ENCODE peak calls at places on chromosomes 11 and 22, in four cellular contexts. X is iPS DF 6.9, U is neuronal stem cell, Y is IMR-90. I is an unnamed sample. For H3K27me3, the result is how much of the 10 kb centered on the place peaks cover.

GRCh38 chr22:36419177-36419911 is 31.6 kb upstream of the MYH9 start:
- DNase-seq in X (no peak), U (no peak), Y (peak), I (peak)

GRCh38 chr11:105447936-105448702 is 161.8 kb upstream of the GRIA4 start:
- DNase-seq in X (no peak), U (no peak), Y (no peak), I (no peak)

GRCh38 chr11:65454311-65454695 is 31.7 kb downstream of the NEAT1 start:
- DNase-seq in X (no peak), U (no peak), Y (peak), I (no peak)

GRCh38 chr11:119875841-119876600 is 147.0 kb upstream of the NECTIN1 start:
- DNase-seq in X (no peak), U (no peak), Y (no peak), I (no peak)

GRCh38 chr11:75246673-75247350 is 6.2 kb downstream of the TPBGL start:
- DNase-seq in X (no peak), U (no peak), Y (no peak), I (no peak)

GRCh38 chr11:70736937-70737640 is 338.8 kb downstream of the CTTN start:
- DNase-seq in X (no peak), U (no peak), Y (no peak), I (no peak)

GRCh38 chr11:19746081-19746480 is 33.4 kb downstream of the NAV2 start:
- DNase-seq in X (no peak), U (no peak), Y (no peak), I (no peak)

GRCh38 chr11:114149689-114150407 is 90.3 kb downstream of the ZBTB16 start:
- DNase-seq in X (no peak), U (no peak), Y (no peak), I (no peak)

GRCh38 chr22:22521631-22522030 is 1.6 kb upstream of the ZNF280A start:
- DNase-seq in X (no peak), U (no peak), Y (no peak), I (no peak)

GRCh38 chr11:69614085-69614484 is 26.9 kb upstream of the CCND1 start:
- DNase-seq in X (no peak), U (no peak), Y (no peak), I (no peak)

GRCh38 chr11:124768914-124769313 is 6.8 kb upstream of the ESAM start:
- DNase-seq in X (no peak), U (no peak), Y (no peak), I (no peak)

GRCh38 chr11:914747-915493 is 4.3 kb upstream of the CHID1 start:
- DNase-seq in X (no peak), U (no peak), Y (no peak), I (no peak)

GRCh38 chr11:22510010-22510409 is 115.6 kb downstream of the FANCF start:
- DNase-seq in X (no peak), U (no peak), Y (no peak), I (no peak)

DNA sequence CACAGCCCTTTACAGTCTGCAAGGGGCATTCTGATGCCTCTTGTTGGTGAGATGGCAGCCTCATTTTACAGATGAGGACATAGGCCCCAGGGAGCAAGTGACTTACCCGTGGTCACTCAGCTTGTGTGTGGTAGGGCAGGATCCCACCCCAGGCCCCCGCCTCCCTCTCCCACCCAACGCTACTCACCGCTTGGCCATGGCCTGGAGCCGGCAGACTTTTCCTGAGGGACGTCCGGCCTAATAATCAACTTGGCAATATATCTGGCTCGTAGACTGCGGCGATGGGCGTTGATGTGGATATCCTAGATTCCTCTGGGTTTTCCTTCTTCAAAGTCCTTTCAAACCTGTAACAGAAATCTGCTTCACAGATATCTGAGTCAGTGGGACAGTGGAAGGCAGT is 57.1 kb downstream of the ARHGAP8 start:
- DNase-seq in X (no peak), U (no peak), Y (no peak), I (no peak)
- H3K27me3 ChIP-seq in X (under half), U (under half), Y (under half), I (under half)

GRCh38 chr11:73851046-73851764 is 25.4 kb downstream of the COA4 start:
- DNase-seq in X (no peak), U (no peak), Y (no peak), I (no peak)
- H3K4me3 ChIP-seq in X (no peak), U (no peak), Y (no peak), I (no peak)

DNA sequence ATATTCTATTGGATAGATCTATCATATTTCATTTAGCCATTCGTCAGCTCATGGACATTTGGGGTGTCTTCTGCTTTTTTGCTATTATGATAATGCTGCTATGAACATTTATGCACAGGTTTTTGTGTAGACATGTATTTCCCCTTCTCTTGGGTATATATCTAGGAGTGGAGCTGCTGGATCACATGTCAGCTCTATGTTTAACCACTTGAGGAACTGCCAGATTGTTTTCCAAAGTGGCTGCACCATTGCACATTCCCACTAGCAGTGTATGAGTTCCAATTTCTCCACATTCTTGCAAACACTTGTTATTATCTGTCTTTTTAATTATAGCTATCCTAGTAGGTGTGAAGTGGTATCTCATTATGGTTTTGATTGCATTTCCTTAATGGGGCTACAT is 75.0 kb downstream of the C11orf65 start:
- DNase-seq in X (no peak), U (no peak), Y (no peak), I (no peak)
- H3K27me3 ChIP-seq in X (under half), U (under half), Y (under half), I (under half)

GRCh38 chr22:41311487-41311886 is 10.2 kb downstream of the ZC3H7B start:
- DNase-seq in X (no peak), U (no peak), Y (no peak), I (no peak)

GRCh38 chr22:41305646-41306045 is 4.3 kb downstream of the ZC3H7B start:
- DNase-seq in X (no peak), U (no peak), Y (peak), I (no peak)

GRCh38 chr22:41308544-41308947 is 7.2 kb downstream of the ZC3H7B start:
- DNase-seq in X (no peak), U (no peak), Y (no peak), I (no peak)

GRCh38 chr22:41310336-41310735 is 9.0 kb downstream of the ZC3H7B start:
- DNase-seq in X (no peak), U (no peak), Y (no peak), I (no peak)

DNA sequence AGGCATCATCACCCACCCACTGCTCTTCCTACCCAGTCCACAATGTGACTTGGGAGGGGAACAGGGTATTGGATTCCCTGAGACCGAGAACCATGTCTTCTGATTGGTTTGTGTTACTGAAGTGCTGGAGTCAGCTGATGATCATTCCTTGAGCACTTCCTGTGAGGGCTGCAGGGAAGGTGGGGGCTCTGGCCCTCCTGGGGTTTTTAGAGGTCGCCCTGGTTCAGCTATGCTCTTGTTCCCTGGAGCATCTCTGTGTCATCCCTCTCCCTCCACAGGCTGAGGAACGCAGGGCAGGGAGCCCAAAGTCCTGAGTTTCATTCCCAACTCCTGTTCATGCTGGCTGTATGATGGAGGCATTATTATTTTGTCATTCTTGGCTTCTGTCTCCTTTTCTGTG is 6.7 kb downstream of the ZC3H7B start:
- DNase-seq in X (no peak), U (no peak), Y (peak), I (no peak)
- H3K4me3 ChIP-seq in X (no peak), U (no peak), Y (no peak), I (no peak)

GRCh38 chr22:38853149-38853548 is 9.3 kb upstream of the NPTXR start:
- DNase-seq in X (no peak), U (peak), Y (no peak), I (no peak)

GRCh38 chr22:38850399-38850798 is 6.6 kb upstream of the NPTXR start:
- DNase-seq in X (no peak), U (no peak), Y (no peak), I (no peak)

GRCh38 chr22:38849816-38850215 is 6.0 kb upstream of the NPTXR start:
- DNase-seq in X (no peak), U (no peak), Y (no peak), I (no peak)

GRCh38 chr22:38850941-38851849 is 7.4 kb upstream of the NPTXR start:
- DNase-seq in X (no peak), U (no peak), Y (peak), I (no peak)

DNA sequence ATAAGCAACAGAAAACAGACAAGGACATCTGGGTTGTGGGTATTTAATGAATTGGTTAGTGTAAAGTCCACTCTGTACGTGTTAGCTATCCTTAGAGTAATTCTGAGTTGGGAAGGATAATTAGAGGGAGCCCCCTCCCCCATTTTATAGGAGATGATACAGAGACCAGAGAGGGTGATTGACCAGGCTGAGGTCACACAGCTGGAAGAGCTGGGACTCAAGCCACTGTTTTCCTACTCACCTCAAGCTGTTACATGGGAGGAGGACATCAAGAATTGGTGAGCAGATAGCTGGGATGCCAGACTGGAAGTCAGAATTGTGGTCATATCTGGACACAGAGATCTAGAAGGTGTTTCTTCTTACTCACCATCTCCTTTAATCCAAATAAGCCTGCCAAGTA is 8.7 kb upstream of the NPTXR start:
- DNase-seq in X (no peak), U (no peak), Y (no peak), I (no peak)
- H3K27me3 ChIP-seq in X (under half), U (under half), Y (under half), I (under half)